ENCODE peak calls at places on chromosomes 12 and 14, in nine cellular contexts. B is ovary; R is stomach; G is upper lobe of left lung; J is heart left ventricle; S is CD8-positive, alpha-beta memory T cell; T is PC-9; F is A549; Y is CD4-positive, alpha-beta memory T cell. I is an unnamed sample.

GRCh38 chr14:36807727-36808126 is 146.1 kb downstream of the PAX9 start:
- DNase-seq in B (no peak), R (no peak), G (no peak), J (no peak), S (no peak), T (no peak), F (no peak), Y (no peak), I (no peak)

GRCh38 chr12:50642035-50642451 is 121.9 kb upstream of the ATF1 start:
- DNase-seq in B (no peak), R (no peak), G (no peak), J (no peak), S (no peak), T (peak; percentile 80), F (peak; percentile 57), Y (no peak), I (no peak)

GRCh38 chr12:126890097-126890496 is 1376.9 kb upstream of the TMEM132C start:
- DNase-seq in B (no peak), R (no peak), G (no peak), J (no peak), S (no peak), T (no peak), F (no peak), Y (no peak), I (no peak)

GRCh38 chr14:101965145-101965531 is 765 bp downstream of the DYNC1H1 start:
- DNase-seq in B (peak; percentile 71), R (peak; percentile 71), G (peak; percentile 90), J (peak; percentile 78), S (peak; percentile 59), T (peak; percentile 71), F (peak; percentile 70), Y (peak; percentile 60), I (peak; percentile 25)

GRCh38 chr12:49032679-49033447 is 14.3 kb upstream of the PRKAG1 start:
- DNase-seq in B (no peak), R (no peak), G (peak; percentile 48), J (no peak), S (no peak), T (no peak), F (no peak), Y (no peak), I (no peak)

GRCh38 chr14:91519239-91520036 is 9.3 kb upstream of the PPP4R3A start:
- DNase-seq in B (no peak), R (no peak), G (no peak), J (no peak), S (no peak), T (no peak), F (no peak), Y (no peak), I (no peak)

GRCh38 chr14:68011629-68012028 is 192.1 kb downstream of the RAD51B start:
- DNase-seq in B (no peak), R (no peak), G (no peak), J (no peak), S (no peak), T (no peak), F (no peak), Y (no peak), I (no peak)

GRCh38 chr12:132030367-132031038 is 80.8 kb downstream of the EP400 start:
- DNase-seq in B (peak; percentile 49), R (no peak), G (no peak), J (peak; percentile 60), S (no peak), T (no peak), F (no peak), Y (no peak), I (peak; percentile 26)

GRCh38 chr12:31011746-31012567 is 61.7 kb upstream of the DDX11 start:
- DNase-seq in B (no peak), R (no peak), G (no peak), J (no peak), S (no peak), T (no peak), F (no peak), Y (no peak), I (no peak)

GRCh38 chr12:85130631-85131030 is 94.5 kb downstream of the LRRIQ1 start:
- DNase-seq in B (no peak), R (no peak), G (no peak), J (no peak), S (no peak), T (no peak), F (no peak), Y (no peak), I (no peak)

GRCh38 chr12:132851465-132851864 is 22.8 kb upstream of the GOLGA3 start:
- DNase-seq in B (no peak), R (no peak), G (peak; percentile 76), J (no peak), S (no peak), T (no peak), F (no peak), Y (no peak), I (no peak)

GRCh38 chr12:14964401-14964800 is 3.0 kb upstream of the ARHGDIB start:
- DNase-seq in B (no peak), R (no peak), G (no peak), J (no peak), S (no peak), T (no peak), F (no peak), Y (no peak), I (no peak)

GRCh38 chr12:124464062-124464461 is 103.3 kb downstream of the NCOR2 start:
- DNase-seq in B (peak; percentile 41), R (no peak), G (no peak), J (no peak), S (no peak), T (no peak), F (no peak), Y (no peak), I (no peak)

GRCh38 chr12:124465473-124465872 is 101.9 kb downstream of the NCOR2 start:
- DNase-seq in B (no peak), R (no peak), G (no peak), J (no peak), S (no peak), T (no peak), F (no peak), Y (no peak), I (no peak)

GRCh38 chr12:124469193-124469888 is 98.1 kb downstream of the NCOR2 start:
- DNase-seq in B (peak; percentile 45), R (no peak), G (no peak), J (no peak), S (peak; percentile 24), T (no peak), F (peak; percentile 58), Y (peak; percentile 56), I (no peak)

GRCh38 chr12:124464830-124465229 is 102.6 kb downstream of the NCOR2 start:
- DNase-seq in B (no peak), R (no peak), G (no peak), J (no peak), S (no peak), T (peak; percentile 71), F (no peak), Y (no peak), I (no peak)

DNA sequence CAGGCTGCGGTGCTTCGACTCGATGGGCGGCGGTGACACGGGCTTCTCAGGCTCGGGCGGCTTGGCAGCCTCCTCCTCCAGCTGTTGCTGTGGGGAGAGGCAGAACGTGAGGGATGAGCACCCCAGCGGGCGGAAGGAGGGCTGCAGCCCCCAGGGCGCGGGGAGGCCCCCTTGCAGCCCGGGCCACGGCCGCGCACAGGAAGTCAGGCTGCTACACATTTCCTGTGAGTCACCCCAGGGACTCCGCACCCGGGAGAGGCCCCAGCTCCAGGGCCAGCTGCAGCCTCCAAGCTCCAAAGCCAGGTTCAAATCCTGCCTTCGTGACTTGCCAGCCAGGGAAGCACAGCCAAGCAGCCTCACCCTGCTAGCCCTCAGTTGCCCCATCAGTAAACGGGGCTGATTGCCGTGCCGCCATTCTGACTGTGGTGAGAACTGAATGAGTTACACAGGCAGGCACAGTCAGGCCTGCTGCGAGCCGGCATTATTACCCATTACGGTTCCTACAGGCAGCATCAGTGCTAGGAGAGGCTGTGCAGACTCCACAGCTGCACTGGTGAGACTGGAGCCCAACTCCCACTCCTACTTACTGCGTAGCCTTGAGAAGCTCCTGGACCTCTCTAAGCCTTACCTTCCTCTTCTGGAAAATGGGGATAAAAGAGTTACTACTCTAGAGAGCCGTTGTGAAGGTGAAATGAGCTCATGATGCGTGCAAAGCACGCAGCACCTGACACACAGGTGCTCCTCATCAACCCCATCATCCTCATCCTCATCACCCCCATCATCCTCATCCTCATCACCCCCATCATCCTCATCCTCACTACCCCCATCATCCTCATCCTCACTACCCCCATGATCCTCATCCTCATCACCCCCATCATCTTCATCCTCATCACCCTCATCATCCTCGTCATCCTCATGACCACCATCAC is 100.9 kb downstream of the NCOR2 start:
- DNase-seq in B (no peak), R (peak; percentile 57), G (peak; percentile 90), J (peak; percentile 69), S (peak; percentile 88), T (no peak), F (peak; percentile 45), Y (peak; percentile 87), I (no peak)
- H3K4me3 ChIP-seq in B (no peak overlapping the region), R (peak overlapping the region; percentile 30), G (peak overlapping the region; percentile 1), J (no peak overlapping the region), S (peak overlapping the region; percentile 77), T (no peak overlapping the region), F (no peak overlapping the region), Y (peak overlapping the region; percentile 20), I (no peak overlapping the region)

DNA sequence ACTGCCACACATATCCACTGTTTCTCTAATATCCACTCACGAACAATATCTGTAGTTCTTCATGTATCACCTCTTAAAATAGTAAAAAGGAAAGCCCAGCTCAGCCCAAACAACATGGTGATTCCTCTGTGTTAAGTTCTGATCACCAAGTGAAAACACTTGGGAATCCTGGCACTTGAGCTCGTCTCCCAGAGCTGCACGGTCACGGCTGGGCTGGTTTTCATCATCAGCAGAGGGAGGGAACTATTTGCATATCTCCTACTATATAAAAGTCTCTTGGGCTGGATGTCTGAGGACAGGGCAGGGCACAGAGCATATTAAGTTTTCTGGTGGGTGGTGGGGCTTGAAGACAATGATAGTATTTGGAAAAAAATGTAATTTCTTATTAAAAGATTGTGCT is 870.6 kb downstream of the TMEM121 start:
- DNase-seq in B (no peak), R (no peak), G (no peak), J (no peak), S (no peak), T (no peak), F (no peak), Y (no peak), I (no peak)
- H3K4me3 ChIP-seq in B (no peak overlapping the region), R (no peak overlapping the region), G (no peak overlapping the region), J (no peak overlapping the region), S (peak overlapping the region; percentile 15), T (no peak overlapping the region), F (no peak overlapping the region), Y (no peak overlapping the region), I (no peak overlapping the region)

GRCh38 chr14:103125098-103126070 is 2.1 kb downstream of the TNFAIP2 start:
- DNase-seq in B (no peak), R (no peak), G (no peak), J (no peak), S (no peak), T (no peak), F (no peak), Y (no peak), I (no peak)
- H3K4me3 ChIP-seq in B (no peak overlapping the region), R (peak overlapping the region; percentile 66), G (peak overlapping the region; percentile 52), J (no peak overlapping the region), S (no peak overlapping the region), T (peak overlapping the region; percentile 81), F (peak overlapping the region; percentile 83), Y (no peak overlapping the region), I (no peak overlapping the region)

GRCh38 chr14:70027785-70028428 is 148.7 kb downstream of the SMOC1 start:
- DNase-seq in B (peak; percentile 82), R (peak; percentile 81), G (peak; percentile 95), J (peak; percentile 50), S (peak; percentile 21), T (no peak), F (peak; percentile 55), Y (peak; percentile 16), I (peak; percentile 34)
- H3K4me3 ChIP-seq in B (no peak overlapping the region), R (no peak overlapping the region), G (no peak overlapping the region), J (no peak overlapping the region), S (no peak overlapping the region), T (no peak overlapping the region), F (no peak overlapping the region), Y (no peak overlapping the region), I (no peak overlapping the region)

I was measured in MG63.